ENCODE peak calls at places on chromosomes 16 and 17, in six cellular contexts. J, K, I, B, A and R are unnamed samples.

GRCh38 chr17:44221072-44221861 is 1.8 kb upstream of the UBTF start:
- DNase-seq in J (peak), K (peak), I (peak), B (peak), A (peak), R (peak)

GRCh38 chr16:1474047-1474446 is 781 bp downstream of the CLCN7 start:
- DNase-seq in J (no peak), K (no peak), I (no peak), B (no peak), A (no peak), R (peak)

GRCh38 chr17:58316260-58316960 is 12.2 kb downstream of the TSPOAP1 start:
- DNase-seq in J (no peak), K (no peak), I (no peak), B (peak), A (peak), R (no peak)

GRCh38 chr16:55543470-55543869 is 23.0 kb upstream of the CAPNS2 start:
- DNase-seq in J (peak), K (no peak), I (peak), B (no peak), A (no peak), R (peak)

GRCh38 chr16:47965439-47965838 is 190.4 kb downstream of the ABCC12 start:
- DNase-seq in J (peak), K (peak), I (no peak), B (peak), A (no peak), R (peak)

GRCh38 chr17:5898406-5898805 is 171.8 kb upstream of the WSCD1 start:
- DNase-seq in J (no peak), K (no peak), I (no peak), B (no peak), A (no peak), R (no peak)

GRCh38 chr17:33511670-33512069 is 218.6 kb upstream of the ASIC2 start:
- DNase-seq in J (no peak), K (no peak), I (no peak), B (no peak), A (no peak), R (no peak)

GRCh38 chr17:66417300-66417719 is 114.9 kb downstream of the PRKCA start:
- DNase-seq in J (no peak), K (no peak), I (no peak), B (no peak), A (peak), R (no peak)

GRCh38 chr17:38739305-38739704 is 8.8 kb downstream of the PCGF2 start:
- DNase-seq in J (no peak), K (no peak), I (no peak), B (no peak), A (no peak), R (no peak)

GRCh38 chr16:4376126-4376819 is 4.6 kb downstream of the VASN start:
- DNase-seq in J (peak), K (no peak), I (no peak), B (no peak), A (no peak), R (no peak)

GRCh38 chr17:64264891-64265290 is 1.8 kb upstream of the TEX2 start:
- DNase-seq in J (no peak), K (no peak), I (no peak), B (no peak), A (peak), R (no peak)

GRCh38 chr17:73091770-73092517 is 544 bp downstream of the SLC39A11 start:
- DNase-seq in J (peak), K (no peak), I (peak), B (no peak), A (no peak), R (peak)

GRCh38 chr16:802461-802860 is 1.9 kb upstream of the GNG13 start:
- DNase-seq in J (no peak), K (no peak), I (no peak), B (no peak), A (no peak), R (no peak)

GRCh38 chr17:67779098-67779672 is 46.1 kb upstream of the BPTF start:
- DNase-seq in J (peak), K (peak), I (peak), B (peak), A (no peak), R (peak)

GRCh38 chr16:75087040-75087979 is 29.3 kb downstream of the LDHD start:
- DNase-seq in J (peak), K (no peak), I (peak), B (no peak), A (no peak), R (no peak)

GRCh38 chr17:56172517-56172982 is 19.3 kb downstream of the ANKFN1 start:
- DNase-seq in J (no peak), K (no peak), I (no peak), B (no peak), A (no peak), R (peak)

GRCh38 chr16:49341706-49342105 is 31.9 kb upstream of the C16orf78 start:
- DNase-seq in J (no peak), K (no peak), I (no peak), B (no peak), A (no peak), R (no peak)

GRCh38 chr16:11677451-11677951 is 9.2 kb downstream of the SNN start:
- DNase-seq in J (peak), K (no peak), I (peak), B (no peak), A (no peak), R (no peak)

GRCh38 chr16:13036600-13036999 is 135.2 kb downstream of the SHISA9 start:
- DNase-seq in J (peak), K (peak), I (peak), B (peak), A (peak), R (peak)

GRCh38 chr17:74603746-74604145 is 11.7 kb upstream of the CD300LD start:
- DNase-seq in J (no peak), K (no peak), I (no peak), B (no peak), A (no peak), R (no peak)

GRCh38 chr16:58125781-58126335 is 3.3 kb downstream of the CFAP20 start:
- DNase-seq in J (no peak), K (no peak), I (peak), B (no peak), A (no peak), R (peak)

DNA sequence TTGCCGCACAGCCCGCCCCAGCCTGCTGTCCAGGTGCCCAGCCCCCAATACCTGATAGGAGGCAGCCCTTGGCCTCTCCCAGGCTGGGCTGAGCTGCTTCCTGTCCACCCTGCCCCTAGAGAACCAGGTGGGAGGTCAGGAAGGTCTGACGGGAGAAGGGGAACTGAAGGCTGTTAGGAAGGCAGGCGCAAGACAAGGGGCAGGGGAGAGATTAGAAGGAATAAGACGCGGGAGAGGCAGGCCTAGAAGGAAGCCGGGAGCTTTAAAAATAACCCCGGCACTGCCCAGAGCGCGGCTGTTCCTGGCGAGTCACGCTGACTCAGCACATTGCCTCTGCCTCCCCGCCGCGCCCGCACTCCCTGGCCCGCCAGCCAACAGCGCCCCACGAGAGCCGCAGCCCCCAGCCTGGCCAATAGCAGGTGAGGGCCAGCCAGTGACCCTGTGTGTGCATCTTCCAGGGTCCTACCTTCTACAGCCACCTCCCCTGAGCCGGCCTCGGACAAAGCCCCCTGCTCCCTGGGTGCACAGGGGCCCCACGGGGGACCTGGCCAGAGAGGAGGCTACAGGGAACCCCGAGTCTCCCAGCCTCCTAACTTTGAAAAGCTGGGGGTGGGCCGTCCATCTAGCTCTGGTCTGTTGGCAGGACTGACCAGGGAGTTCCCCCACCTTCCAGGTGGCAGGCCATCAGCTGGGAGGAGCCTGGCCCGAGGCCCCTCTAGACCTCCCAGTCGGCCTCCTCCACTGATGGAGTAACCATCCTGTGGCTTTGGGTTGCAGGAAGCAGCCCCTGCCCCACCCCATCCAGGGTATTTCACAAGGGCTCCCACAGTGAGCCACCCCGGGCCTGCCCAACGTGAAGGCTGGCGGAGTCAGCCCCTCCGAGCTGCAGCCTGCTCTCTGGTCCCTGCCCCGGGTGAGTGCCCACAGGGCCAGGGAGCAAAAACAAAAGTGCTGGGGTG is 4.0 kb downstream of the MAFG start:
- DNase-seq in J (peak), K (no peak), I (peak), B (no peak), A (no peak), R (peak)
- H3K4me3 ChIP-seq in J (peak), K (no peak), I (peak), B (peak), A (no peak), R (no peak)

DNA sequence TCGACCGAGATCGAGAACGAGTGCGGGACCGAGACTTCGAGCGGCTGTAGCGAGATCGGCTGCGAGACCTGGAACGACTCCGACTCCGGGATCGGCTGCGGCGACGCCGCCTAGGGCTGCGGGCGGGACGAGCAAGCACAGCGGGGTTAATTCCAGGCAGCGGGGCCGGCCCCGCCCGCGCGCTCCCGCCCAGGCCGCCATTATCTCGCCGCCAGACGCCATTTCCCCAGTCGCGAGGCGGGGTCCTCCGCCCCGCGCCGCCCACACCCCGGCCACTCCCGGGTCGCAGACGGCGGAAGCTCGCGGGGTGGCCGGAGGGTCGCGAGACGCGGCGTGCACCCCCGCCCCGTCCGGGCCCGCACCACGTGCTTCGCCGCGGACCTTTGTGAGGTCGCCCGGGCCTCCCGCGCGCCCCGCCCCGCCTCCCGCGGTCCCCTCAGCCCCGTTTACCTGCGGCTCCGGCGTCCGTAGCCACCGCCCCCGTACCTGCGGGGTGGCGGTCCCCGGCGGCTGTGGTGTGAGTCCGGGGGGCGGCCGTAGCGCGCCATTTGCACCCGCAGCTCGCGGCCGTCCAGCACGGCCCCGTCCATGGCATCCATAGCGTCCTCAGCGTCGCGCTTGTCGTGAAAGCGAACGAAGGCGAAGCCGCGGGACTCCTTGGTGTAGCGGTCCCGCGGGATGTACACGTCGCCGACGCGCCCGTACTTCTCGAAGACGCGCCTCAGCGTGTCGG is 616 bp downstream of the SRSF2 start:
- DNase-seq in J (peak), K (peak), I (peak), B (peak), A (peak), R (peak)
- H3K23ac ChIP-seq in J (peak), K (peak), I (no peak), B (no peak), A (no peak), R (peak)

GRCh38 chr16:87778830-87779579 is 13.2 kb upstream of the KLHDC4 start:
- DNase-seq in J (peak), K (peak), I (peak), B (peak), A (peak), R (peak)

GRCh38 chr16:87790278-87791023 is 24.7 kb upstream of the KLHDC4 start:
- DNase-seq in J (peak), K (no peak), I (no peak), B (no peak), A (peak), R (no peak)

GRCh38 chr16:87780385-87780989 is 14.7 kb upstream of the KLHDC4 start:
- DNase-seq in J (peak), K (no peak), I (no peak), B (no peak), A (no peak), R (no peak)

GRCh38 chr16:87789437-87790277 is 23.9 kb upstream of the KLHDC4 start:
- DNase-seq in J (peak), K (no peak), I (no peak), B (no peak), A (peak), R (no peak)

DNA sequence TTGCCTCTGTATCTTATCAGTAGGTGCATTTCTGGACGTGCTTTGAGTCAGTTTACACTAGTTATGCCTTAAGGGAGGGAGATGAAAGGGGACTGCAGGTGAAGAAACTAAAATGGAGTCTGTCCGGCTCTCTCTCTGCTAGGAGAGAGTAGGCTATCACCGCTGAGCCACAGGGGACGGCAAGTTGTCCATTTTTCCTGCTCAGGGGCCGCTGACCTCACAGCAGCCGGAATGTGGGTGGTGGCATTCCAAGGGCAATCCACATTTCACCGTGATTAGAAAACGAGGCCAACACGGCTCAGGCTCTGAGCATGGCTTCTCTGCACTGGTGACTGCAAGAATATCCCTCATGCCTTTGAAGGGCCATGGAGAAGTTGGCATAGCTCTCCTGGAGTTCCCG is 19.0 kb upstream of the KLHDC4 start:
- DNase-seq in J (peak), K (no peak), I (no peak), B (no peak), A (peak), R (peak)
- H4K8ac ChIP-seq in J (no peak), K (no peak), I (no peak), B (peak), A (no peak), R (no peak)

GRCh38 chr17:8227238-8227581 is 16.8 kb upstream of the AURKB start:
- DNase-seq in J (no peak), K (no peak), I (no peak), B (peak), A (no peak), R (no peak)

GRCh38 chr17:8226536-8227237 is 16.3 kb upstream of the AURKB start:
- DNase-seq in J (peak), K (peak), I (peak), B (peak), A (peak), R (peak)

GRCh38 chr17:8223356-8224063 is 13.1 kb upstream of the AURKB start:
- DNase-seq in J (peak), K (peak), I (peak), B (peak), A (no peak), R (peak)

GRCh38 chr17:8224891-8225812 is 14.8 kb upstream of the AURKB start:
- DNase-seq in J (no peak), K (no peak), I (no peak), B (no peak), A (peak), R (no peak)

DNA sequence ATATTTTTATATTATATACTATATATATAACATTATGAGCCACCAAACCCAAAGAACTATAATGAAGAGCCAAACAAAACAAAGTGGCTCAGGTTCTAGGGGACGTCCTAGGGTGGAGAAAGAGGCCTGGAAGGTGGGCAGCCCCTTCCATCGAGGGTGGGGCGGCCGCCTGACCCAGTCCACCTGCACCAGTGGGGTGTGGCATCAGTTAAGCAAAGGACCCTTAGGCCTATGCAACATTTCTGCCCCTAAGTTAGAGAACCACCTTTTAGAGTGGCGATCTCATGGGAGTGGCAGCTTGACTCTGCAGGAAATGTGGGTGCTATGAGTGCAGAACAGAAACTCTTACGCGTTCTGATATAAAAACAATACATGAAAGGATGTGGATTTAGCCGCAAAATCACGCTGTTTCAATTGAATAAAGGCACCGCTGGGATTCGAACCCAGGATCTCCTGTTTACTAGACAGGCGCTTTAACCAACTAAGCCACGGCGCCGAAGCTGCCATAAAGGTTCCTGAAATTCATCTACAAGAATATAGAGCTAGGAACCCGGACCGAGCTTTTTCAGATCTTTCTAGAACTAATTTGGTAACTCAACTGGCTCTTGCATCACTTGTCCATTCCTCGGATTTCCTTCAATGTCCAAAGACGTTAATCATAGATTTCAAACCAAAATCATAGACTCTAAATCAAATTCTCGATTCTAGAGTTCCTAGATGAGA is 15.6 kb upstream of the AURKB start:
- DNase-seq in J (peak), K (peak), I (peak), B (peak), A (peak), R (peak)
- H3K4me3 ChIP-seq in J (peak), K (peak), I (peak), B (peak), A (no peak), R (no peak)

GRCh38 chr17:81074440-81074839 is 39.5 kb downstream of the BAIAP2 start:
- DNase-seq in J (no peak), K (no peak), I (no peak), B (no peak), A (no peak), R (no peak)
- H3K23ac ChIP-seq in J (no peak), K (peak), I (no peak), B (no peak), A (no peak), R (no peak)

GRCh38 chr17:8829036-8829941 is 30.1 kb upstream of the MFSD6L start:
- DNase-seq in J (no peak), K (no peak), I (no peak), B (peak), A (no peak), R (no peak)
- H4K8ac ChIP-seq in J (no peak), K (no peak), I (no peak), B (no peak), A (no peak), R (no peak)